ENCODE peak calls at places on chromosomes 3 and 15, in ten cellular contexts. D is HCT116; L is C1 segment of cervical spinal cord; V is T-helper 9 cell; A is NCI-H460; B is anterior cingulate cortex; E is stimulated activated naive CD8-positive, alpha-beta T cell treated with anti-CD3 and anti-CD28 coated beads, Interleukin-15, amount 100 ng/mL, for 72 hours; H is activated T-cell treated with anti-CD3 and anti-CD28 coated beads for 1 hour; X is EL; Q is HTR-8/SVneo. Y is an unnamed sample.

GRCh38 chr3:178059836-178060235 is 476.4 kb upstream of the KCNMB2 start:
- DNase-seq in V (no peak), H (no peak), E (no peak), A (no peak), Q (no peak), L (no peak), D (no peak), B (no peak), X (peak), Y (peak)

GRCh38 chr15:100602822-100603393 is 519 bp downstream of the ASB7 start:
- DNase-seq in Q (no peak), D (no peak), E (peak), B (no peak), H (no peak), X (peak), A (no peak), L (no peak), V (no peak), Y (no peak)

GRCh38 chr15:28918141-28918983 is 32.6 kb downstream of the APBA2 start:
- DNase-seq in L (no peak), H (no peak), B (no peak), X (no peak), D (peak), V (no peak), Q (no peak), E (no peak), A (no peak), Y (no peak)

GRCh38 chr3:197956626-197956988 is 3.4 kb upstream of the LMLN start:
- DNase-seq in E (no peak), X (no peak), L (no peak), A (no peak), H (no peak), B (no peak), Q (no peak), D (no peak), V (no peak), Y (no peak)

GRCh38 chr15:27815035-27815434 is 284.1 kb downstream of the OCA2 start:
- DNase-seq in Q (no peak), B (no peak), L (no peak), A (no peak), E (no peak), V (no peak), H (no peak), X (no peak), D (no peak), Y (no peak)

GRCh38 chr3:155387571-155387970 is 94.1 kb upstream of the STRIT1 start:
- DNase-seq in V (no peak), A (no peak), D (no peak), H (no peak), Q (no peak), E (no peak), L (no peak), B (no peak), X (no peak), Y (no peak)

GRCh38 chr3:148178508-148178907 is 519.2 kb upstream of the AGTR1 start:
- DNase-seq in E (no peak), V (no peak), D (no peak), L (no peak), A (peak), B (no peak), X (no peak), Q (no peak), H (no peak), Y (no peak)

GRCh38 chr15:77568960-77569646 is 63.6 kb downstream of the LINGO1 start:
- DNase-seq in Q (no peak), V (no peak), D (no peak), X (peak), H (no peak), E (no peak), A (no peak), L (no peak), B (no peak), Y (no peak)

GRCh38 chr3:195005251-195005620 is 265.7 kb downstream of the XXYLT1 start:
- DNase-seq in Q (no peak), D (no peak), X (no peak), B (no peak), H (no peak), E (no peak), A (no peak), V (no peak), L (no peak), Y (no peak)

GRCh38 chr3:133377396-133377795 is 22.5 kb upstream of the BFSP2 start:
- DNase-seq in Q (peak), L (no peak), B (no peak), X (peak), D (no peak), E (no peak), A (peak), H (no peak), V (no peak), Y (peak)

GRCh38 chr3:194631696-194632095 is 1.5 kb downstream of the TMEM44 start:
- DNase-seq in H (no peak), V (no peak), E (no peak), L (no peak), A (no peak), B (no peak), X (no peak), D (no peak), Q (no peak), Y (no peak)

GRCh38 chr3:78642471-78642870 is 1125.3 kb downstream of the ROBO1 start:
- DNase-seq in X (no peak), D (no peak), V (no peak), E (no peak), H (no peak), B (no peak), L (no peak), Q (no peak), A (no peak), Y (no peak)

GRCh38 chr3:195897081-195897852 is 11.1 kb downstream of the TNK2 start:
- DNase-seq in Q (peak), E (no peak), X (peak), L (no peak), A (no peak), H (no peak), V (no peak), B (no peak), D (no peak), Y (peak)

GRCh38 chr3:176765491-176765890 is 431.8 kb downstream of the TBL1XR1 start:
- DNase-seq in D (no peak), B (no peak), A (no peak), Q (no peak), X (no peak), V (no peak), H (no peak), L (no peak), E (no peak), Y (no peak)

GRCh38 chr3:102295756-102296155 is 139.1 kb upstream of the ZPLD1 start:
- DNase-seq in B (no peak), E (no peak), A (no peak), Q (no peak), V (no peak), D (no peak), L (no peak), X (no peak), H (no peak), Y (no peak)

GRCh38 chr15:83207622-83208356 is at the start of gene HDGFL3:
- DNase-seq in E (peak), X (peak), D (no peak), B (peak), L (peak), H (peak), A (peak), Q (peak), V (no peak), Y (peak)

GRCh38 chr3:63937661-63938651 is 25.8 kb upstream of the SCAANT1 start:
- DNase-seq in X (no peak), Q (no peak), D (no peak), E (no peak), V (no peak), A (no peak), H (no peak), L (no peak), B (no peak), Y (no peak)

GRCh38 chr15:77846360-77846759 is 213.6 kb upstream of the LINGO1 start:
- DNase-seq in V (no peak), B (no peak), E (no peak), D (no peak), X (no peak), H (no peak), Q (no peak), L (no peak), A (no peak), Y (no peak)

GRCh38 chr15:63484433-63484832 is 20.0 kb upstream of the USP3 start:
- DNase-seq in V (no peak), B (no peak), L (no peak), D (no peak), A (no peak), Q (no peak), H (no peak), E (no peak), X (no peak), Y (no peak)

GRCh38 chr3:177201707-177202397 is 4.6 kb upstream of the TBL1XR1 start:
- DNase-seq in X (no peak), A (no peak), Q (peak), H (peak), L (no peak), D (no peak), E (peak), B (no peak), V (peak), Y (no peak)

GRCh38 chr15:69813881-69814280 is 283.8 kb downstream of the TLE3 start:
- DNase-seq in A (no peak), Q (no peak), D (no peak), B (no peak), H (no peak), E (no peak), V (no peak), X (no peak), L (no peak), Y (no peak)

GRCh38 chr3:99645277-99646106 is 7.1 kb downstream of the COL8A1 start:
- DNase-seq in D (peak), H (no peak), Q (no peak), B (no peak), E (no peak), V (no peak), A (no peak), L (peak), X (peak), Y (peak)

GRCh38 chr15:50298340-50298739 is 32.8 kb upstream of the HDC start:
- DNase-seq in B (no peak), Q (no peak), A (no peak), D (no peak), V (no peak), H (no peak), X (no peak), L (no peak), E (no peak), Y (no peak)

GRCh38 chr3:127738192-127738840 is 65.6 kb downstream of the ABTB1 start:
- DNase-seq in Q (no peak), V (no peak), E (no peak), D (no peak), A (no peak), L (no peak), X (peak), H (no peak), B (no peak), Y (no peak)

GRCh38 chr15:79923515-79924169 is 26.8 kb upstream of the MTHFS start:
- DNase-seq in V (peak), D (peak), L (peak), E (peak), B (peak), X (peak), H (peak), Q (peak), A (peak), Y (peak)

GRCh38 chr3:41274944-41275668 is 75.8 kb downstream of the CTNNB1 start:
- DNase-seq in V (no peak), B (no peak), E (no peak), Q (no peak), D (no peak), X (peak), H (no peak), A (peak), L (no peak), Y (peak)

GRCh38 chr15:42508263-42508690 is 12.8 kb downstream of the SNAP23 start:
- DNase-seq in E (no peak), V (no peak), A (no peak), X (peak), H (no peak), L (no peak), B (no peak), Q (no peak), D (no peak), Y (no peak)

GRCh38 chr3:72145506-72146380 is 360.8 kb upstream of the PROK2 start:
- DNase-seq in L (no peak), A (no peak), H (no peak), E (no peak), D (no peak), Q (no peak), B (peak), X (peak), V (no peak), Y (peak)

GRCh38 chr15:59247364-59247763 is 40.7 kb downstream of the LDHAL6B start:
- DNase-seq in A (peak), X (peak), L (peak), Q (peak), D (no peak), B (no peak), E (peak), V (peak), H (peak), Y (peak)